ENCODE peak calls at places on chromosomes 13 and 19, in seven cellular contexts. U is NCI-H1105; S is T-helper 9 cell; G is smooth muscle cell of the brain vasculature; I is transverse colon; P is AG09319; K is CD8-positive, alpha-beta memory T cell. E is an unnamed sample.

GRCh38 chr13:26017932-26018690 is 33.7 kb downstream of the SHISA2 start:
- DNase-seq in U (no peak), S (no peak), G (no peak), I (no peak), P (no peak), K (no peak), E (no peak)

GRCh38 chr13:33204130-33204927 is 81.2 kb downstream of the STARD13 start:
- DNase-seq in U (no peak), S (no peak), G (peak; percentile 61), I (peak; percentile 59), P (peak; percentile 94), K (no peak), E (no peak)

GRCh38 chr13:75530536-75530935 is 7.1 kb downstream of the COMMD6 start:
- DNase-seq in U (no peak), S (no peak), G (no peak), I (no peak), P (no peak), K (no peak), E (no peak)

GRCh38 chr19:917323-918151 is at the start of gene KISS1R:
- DNase-seq in U (no peak), S (no peak), G (no peak), I (no peak), P (no peak), K (no peak), E (no peak)

GRCh38 chr13:44243198-44243852 is 130.3 kb upstream of the SERP2 start:
- DNase-seq in U (no peak), S (no peak), G (no peak), I (peak; percentile 50), P (no peak), K (no peak), E (no peak)

GRCh38 chr13:111184685-111185401 is 69.7 kb downstream of the ARHGEF7 start:
- DNase-seq in U (no peak), S (peak; percentile 37), G (no peak), I (peak; percentile 36), P (no peak), K (peak; percentile 77), E (peak; percentile 46)

GRCh38 chr13:33636955-33637670 is 180.8 kb upstream of the RFC3 start:
- DNase-seq in U (no peak), S (no peak), G (no peak), I (no peak), P (no peak), K (no peak), E (no peak)

GRCh38 chr13:28794370-28794769 is 25.8 kb upstream of the MTUS2 start:
- DNase-seq in U (peak; percentile 19), S (no peak), G (no peak), I (no peak), P (no peak), K (no peak), E (no peak)

GRCh38 chr19:4636761-4637160 is 2.6 kb upstream of the TNFAIP8L1 start:
- DNase-seq in U (no peak), S (no peak), G (no peak), I (no peak), P (no peak), K (no peak), E (no peak)

E was measured in central memory CD4-positive, alpha-beta T cell.